ENCODE peak calls at places on chromosomes 13 and 19, in five cellular contexts. T, B, D, I and F are unnamed samples.
A peak's percentile ranks its signal among the peaks of the same experiment; 100 is the strongest.

GRCh38 chr13:54241719-54242118 is 1213.1 kb downstream of the OLFM4 start:
- DNase-seq in T (no peak), B (no peak), D (no peak), I (no peak), F (no peak)

GRCh38 chr19:42099336-42099925 is 23.5 kb downstream of the ZNF574 start:
- DNase-seq in T (no peak), B (no peak), D (no peak), I (no peak), F (no peak)

GRCh38 chr19:48842744-48843162 is 6.5 kb upstream of the HSD17B14 start:
- DNase-seq in T (no peak), B (peak; percentile 48), D (peak; percentile 58), I (peak; percentile 63), F (peak; percentile 62)

GRCh38 chr19:35194022-35194984 is 34.2 kb downstream of the FAM187B start:
- DNase-seq in T (no peak), B (no peak), D (no peak), I (no peak), F (no peak)

GRCh38 chr13:100347941-100348340 is 240.6 kb downstream of the GGACT start:
- DNase-seq in T (no peak), B (no peak), D (no peak), I (no peak), F (peak; percentile 64)

GRCh38 chr19:18123819-18124218 is 26.2 kb downstream of the MAST3 start:
- DNase-seq in T (no peak), B (no peak), D (no peak), I (no peak), F (no peak)

GRCh38 chr19:16889429-16889882 is 657 bp downstream of the F2RL3 start:
- DNase-seq in T (no peak), B (no peak), D (no peak), I (peak; percentile 62), F (no peak)

GRCh38 chr19:19568802-19569756 is 31.0 kb downstream of the CILP2 start:
- DNase-seq in T (no peak), B (no peak), D (no peak), I (no peak), F (no peak)

GRCh38 chr13:21813844-21814243 is 143.0 kb downstream of the FGF9 start:
- DNase-seq in T (no peak), B (no peak), D (no peak), I (no peak), F (no peak)

GRCh38 chr19:48668761-48669160 is 4.1 kb downstream of the NTN5 start:
- DNase-seq in T (no peak), B (no peak), D (no peak), I (no peak), F (no peak)

GRCh38 chr19:6238256-6238642 is 41.5 kb downstream of the MLLT1 start:
- DNase-seq in T (no peak), B (no peak), D (no peak), I (peak; percentile 68), F (peak; percentile 98)

GRCh38 chr13:98083507-98083906 is 59.4 kb upstream of the FARP1 start:
- DNase-seq in T (no peak), B (no peak), D (no peak), I (no peak), F (no peak)

GRCh38 chr19:45076851-45077730 is 813 bp upstream of the ZNF296 start:
- DNase-seq in T (no peak), B (no peak), D (no peak), I (no peak), F (no peak)

GRCh38 chr19:46890423-46891170 is 29.8 kb downstream of the ARHGAP35 start:
- DNase-seq in T (no peak), B (peak; percentile 64), D (peak; percentile 99), I (no peak), F (no peak)

GRCh38 chr13:24033527-24034302 is 126.8 kb upstream of the SPATA13 start:
- DNase-seq in T (no peak), B (no peak), D (no peak), I (no peak), F (no peak)

GRCh38 chr13:110308377-110309158 is 1.5 kb downstream of the COL4A2 start:
- DNase-seq in T (no peak), B (no peak), D (no peak), I (no peak), F (peak; percentile 62)

GRCh38 chr19:47019431-47020041 is at the start of gene NPAS1:
- DNase-seq in T (no peak), B (no peak), D (no peak), I (peak; percentile 83), F (no peak)

GRCh38 chr19:6211632-6212402 is 68.0 kb downstream of the MLLT1 start:
- DNase-seq in T (no peak), B (no peak), D (no peak), I (no peak), F (no peak)

GRCh38 chr19:17202249-17202648 is 12.9 kb upstream of the USE1 start:
- DNase-seq in T (no peak), B (peak; percentile 33), D (no peak), I (no peak), F (peak; percentile 22)

GRCh38 chr19:51488491-51488890 is 10.2 kb downstream of the CEACAM18 start:
- DNase-seq in T (no peak), B (no peak), D (no peak), I (no peak), F (no peak)

GRCh38 chr13:62046512-62046911 is 630.9 kb upstream of the PCDH20 start:
- DNase-seq in T (no peak), B (no peak), D (no peak), I (no peak), F (no peak)

GRCh38 chr13:43058836-43059235 is 35.5 kb downstream of the DNAJC15 start:
- DNase-seq in T (no peak), B (no peak), D (no peak), I (no peak), F (peak; percentile 56)

GRCh38 chr19:13987101-13987890 is 18.8 kb downstream of the RFX1 start:
- DNase-seq in T (no peak), B (no peak), D (no peak), I (no peak), F (peak; percentile 33)
- H3K4me2 ChIP-seq in T (peak overlapping the region; percentile 64), B (no peak overlapping the region), D (no peak overlapping the region), I (no peak overlapping the region), F (peak overlapping the region; percentile 81)

GRCh38 chr13:50635504-50635903 is 208.0 kb downstream of the DLEU7 start:
- DNase-seq in T (no peak), B (no peak), D (no peak), I (no peak), F (no peak)
- TF ChIP-seq JUN in T (no peak), B (no peak), D (no peak), I (no peak), F (no peak)

DNA sequence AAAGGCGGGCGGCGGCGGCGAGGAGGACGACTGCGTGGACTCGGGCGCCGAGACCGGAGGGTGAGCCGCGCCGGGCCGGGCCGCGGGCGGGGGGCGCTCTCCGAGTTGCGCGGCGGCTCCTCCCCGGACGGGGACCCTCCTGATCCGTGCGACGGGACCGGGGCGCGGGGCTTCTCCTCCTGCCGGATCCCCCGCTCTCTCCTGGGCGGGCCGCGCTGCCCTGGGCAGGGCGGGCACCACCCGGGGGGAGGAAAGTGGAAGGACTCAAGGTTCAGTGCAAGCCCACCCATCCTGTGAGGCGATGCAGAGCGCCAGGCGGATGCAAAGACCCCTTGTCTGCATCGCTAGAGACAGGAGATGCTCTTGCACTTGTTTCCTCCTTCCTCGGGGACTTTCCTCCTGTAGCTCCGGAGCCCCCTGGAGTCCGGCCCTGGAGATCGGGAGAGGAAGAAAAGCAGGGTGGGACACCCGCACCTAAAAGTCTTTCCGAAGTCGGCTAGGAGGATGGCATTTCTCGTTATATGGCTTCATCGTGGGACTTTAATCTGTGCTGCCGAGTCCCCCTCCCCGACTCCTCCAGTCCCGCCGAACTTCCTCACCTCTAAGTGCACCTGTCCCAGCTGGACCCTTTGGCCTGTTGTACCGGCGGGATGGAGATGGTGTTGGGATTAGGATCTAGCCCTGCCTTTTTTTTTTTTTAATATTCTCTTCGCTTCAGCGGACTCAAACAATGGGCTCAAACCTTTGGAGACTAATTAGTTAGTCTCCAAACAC is 499 bp downstream of the FAM124A start:
- DNase-seq in T (no peak), B (peak; percentile 12), D (no peak), I (no peak), F (peak; percentile 36)
- TF ChIP-seq CTCF in T (no peak), B (peak; percentile 32), D (no peak), I (no peak), F (no peak)

DNA sequence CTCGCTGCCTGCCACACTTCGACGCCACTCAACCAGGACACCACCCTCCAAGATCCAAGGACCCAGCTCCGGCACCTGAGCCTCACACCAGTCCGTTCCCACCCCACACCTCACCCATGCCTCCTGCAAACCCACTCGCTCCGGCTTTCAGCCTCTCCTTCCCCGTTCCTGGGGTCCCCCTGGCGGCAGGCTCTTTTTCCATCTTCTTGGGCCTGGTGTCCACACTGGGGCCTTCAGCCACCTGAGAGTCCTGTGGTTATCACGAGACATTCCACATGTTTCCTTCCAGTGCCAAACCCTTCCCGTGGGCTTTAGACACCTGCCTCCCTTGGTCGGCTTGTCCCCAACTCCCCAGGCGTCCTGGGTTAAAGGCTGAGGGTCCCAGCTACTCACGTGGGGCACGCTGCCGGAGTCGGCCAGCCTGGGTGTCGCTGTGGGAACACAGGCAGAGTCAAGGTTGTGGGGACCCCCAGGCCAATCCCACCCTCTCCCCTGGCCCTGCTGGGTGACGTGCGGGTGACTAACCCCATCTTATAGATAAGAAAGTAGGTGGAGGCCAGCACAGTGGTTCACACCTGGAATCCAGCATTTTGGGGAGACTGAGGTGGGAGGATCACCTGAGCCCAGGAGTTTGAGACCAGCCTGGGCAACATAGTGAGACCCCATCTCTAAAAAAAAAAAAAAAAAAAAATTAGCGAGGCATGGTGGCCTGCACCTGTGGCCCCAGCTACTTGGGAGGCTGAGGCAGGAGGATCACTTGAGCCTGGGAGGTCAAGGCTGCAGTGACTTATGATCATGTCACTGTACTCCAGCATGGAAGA is 2.0 kb downstream of the JSRP1 start:
- DNase-seq in T (no peak), B (no peak), D (peak; percentile 64), I (no peak), F (peak; percentile 51)
- H3K4me2 ChIP-seq in T (peak overlapping the region; percentile 96), B (no peak overlapping the region), D (peak overlapping the region; percentile 85), I (no peak overlapping the region), F (no peak overlapping the region)